ENCODE peak calls at places on chromosomes 2 and 18, in four cellular contexts. N is nephron progenitor cell, J is GM10248, S is cardiac fibroblast. R is an unnamed sample.

GRCh38 chr2:47067788-47068407 is 87.2 kb downstream of the STPG4 start:
- DNase-seq in N (no peak), S (no peak), J (no peak), R (no peak)

GRCh38 chr2:238887616-238888015 is 39.7 kb downstream of the TWIST2 start:
- DNase-seq in J (no peak), S (no peak), N (no peak), R (no peak)

GRCh38 chr2:45068643-45069140 is 59.4 kb upstream of the SIX2 start:
- DNase-seq in S (peak), J (no peak), N (no peak), R (no peak)

GRCh38 chr18:7414459-7414858 is 152.7 kb upstream of the PTPRM start:
- DNase-seq in J (no peak), S (peak), N (no peak), R (no peak)

GRCh38 chr2:19574788-19575260 is 216.4 kb upstream of the OSR1 start:
- DNase-seq in J (no peak), S (peak), N (peak), R (no peak)

GRCh38 chr2:236730393-236730792 is 160.8 kb downstream of the ACKR3 start:
- DNase-seq in N (no peak), J (no peak), S (no peak), R (no peak)

GRCh38 chr2:216161967-216162366 is 52.8 kb downstream of the XRCC5 start:
- DNase-seq in N (no peak), J (no peak), S (no peak), R (no peak)

GRCh38 chr2:38535404-38535744 is 67.4 kb downstream of the HNRNPLL start:
- DNase-seq in S (no peak), J (no peak), N (no peak), R (no peak)

GRCh38 chr2:220628252-220628651 is 943.9 kb downstream of the EPHA4 start:
- DNase-seq in J (no peak), N (no peak), S (no peak), R (no peak)

GRCh38 chr18:28511421-28511821 is 334.5 kb upstream of the CDH2 start:
- DNase-seq in N (no peak), J (no peak), S (peak), R (no peak)

GRCh38 chr2:33322099-33322498 is 154.3 kb upstream of the RASGRP3 start:
- DNase-seq in N (no peak), S (peak), J (no peak), R (no peak)

GRCh38 chr2:209511637-209512036 is 87.8 kb downstream of the MAP2 start:
- DNase-seq in N (no peak), J (no peak), S (no peak), R (no peak)

GRCh38 chr2:88751770-88752169 is 60.3 kb downstream of the RPIA start:
- DNase-seq in S (no peak), N (no peak), J (no peak), R (no peak)

GRCh38 chr2:753123-753522 is 75.9 kb upstream of the TMEM18 start:
- DNase-seq in S (no peak), N (no peak), J (no peak), R (no peak)

GRCh38 chr18:35983818-35984217 is 11.3 kb downstream of the RMP24 start:
- DNase-seq in N (no peak), S (peak), J (no peak), R (no peak)

GRCh38 chr18:60893331-60894114 is 439.7 kb upstream of the CDH20 start:
- DNase-seq in N (no peak), J (no peak), S (no peak), R (no peak)

GRCh38 chr18:36284671-36285295 is 12.7 kb upstream of the FHOD3 start:
- DNase-seq in S (peak), N (peak), J (peak), R (peak)

GRCh38 chr2:142974288-142975024 is 97.0 kb downstream of the KYNU start:
- DNase-seq in N (no peak), J (no peak), S (peak), R (no peak)

GRCh38 chr2:66452917-66453316 is 18.0 kb downstream of the MEIS1 start:
- DNase-seq in S (no peak), J (no peak), N (no peak), R (no peak)

GRCh38 chr2:6067089-6067488 is 374.9 kb downstream of the SOX11 start:
- DNase-seq in S (no peak), J (no peak), N (no peak), R (no peak)

GRCh38 chr2:125405816-125406215 is 1250.1 kb upstream of the GYPC start:
- DNase-seq in J (no peak), S (peak), N (no peak), R (no peak)

GRCh38 chr2:72131916-72132841 is 15.5 kb downstream of the CYP26B1 start:
- DNase-seq in S (no peak), N (no peak), J (no peak), R (no peak)

GRCh38 chr2:63163231-63163845 is 112.7 kb downstream of the OTX1 start:
- DNase-seq in J (no peak), S (no peak), N (no peak), R (no peak)

GRCh38 chr2:23387221-23387550 is 2.2 kb downstream of the KLHL29 start:
- DNase-seq in S (no peak), J (peak), N (no peak), R (no peak)

GRCh38 chr2:240637116-240637900 is 12.0 kb downstream of the GPR35 start:
- DNase-seq in J (no peak), N (no peak), S (no peak), R (no peak)

GRCh38 chr2:238914648-238915015 is 66.7 kb downstream of the TWIST2 start:
- DNase-seq in N (no peak), S (peak), J (no peak), R (no peak)

GRCh38 chr2:101463885-101464653 is 10.8 kb downstream of the RFX8 start:
- DNase-seq in S (peak), N (no peak), J (no peak), R (no peak)

GRCh38 chr2:100391735-100392515 is 25.5 kb downstream of the CHST10 start:
- DNase-seq in N (no peak), S (no peak), J (no peak), R (no peak)

DNA sequence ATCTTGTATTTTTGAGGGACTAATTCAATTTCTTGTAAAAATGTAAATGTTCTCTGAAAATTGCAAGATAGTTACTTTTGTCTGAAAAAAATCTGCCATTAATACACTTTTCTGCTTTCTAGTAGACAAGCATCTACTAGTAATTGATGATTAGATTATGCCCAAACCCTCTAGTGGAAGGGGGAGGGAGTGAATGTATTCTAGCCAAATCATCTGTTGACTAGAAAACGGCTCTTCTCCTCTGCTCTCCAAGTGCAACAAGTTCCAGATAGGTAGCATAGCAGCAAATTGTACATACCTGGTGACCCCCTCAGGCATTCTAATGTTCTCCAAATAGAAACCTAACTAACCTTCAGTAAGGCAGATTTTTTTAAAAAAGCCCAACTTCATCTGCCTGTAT is 58.6 kb downstream of the RELCH start:
- DNase-seq in J (no peak), S (no peak), N (no peak), R (no peak)
- TF ChIP-seq CTCF in J (no peak), S (no peak), N (no peak), R (peak)

GRCh38 chr18:59063912-59064311 is 75.8 kb upstream of the SEC11C start:
- DNase-seq in J (no peak), N (no peak), S (peak), R (no peak)

GRCh38 chr18:59068672-59069071 is 71.0 kb upstream of the SEC11C start:
- DNase-seq in N (no peak), J (no peak), S (no peak), R (no peak)

GRCh38 chr18:59065684-59066083 is 74.0 kb upstream of the SEC11C start:
- DNase-seq in S (no peak), N (no peak), J (no peak), R (no peak)

GRCh38 chr18:59070181-59070912 is 69.3 kb upstream of the SEC11C start:
- DNase-seq in S (peak), N (peak), J (peak), R (peak)

GRCh38 chr18:59067873-59068272 is 71.8 kb upstream of the SEC11C start:
- DNase-seq in J (no peak), S (peak), N (peak), R (no peak)
- TF ChIP-seq CTCF in J (peak), S (peak), N (peak), R (peak)

GRCh38 chr2:208269091-208269490 is 3.0 kb downstream of the PIKFYVE start:
- DNase-seq in N (no peak), S (no peak), J (no peak), R (no peak)
- TF ChIP-seq CTCF in N (no peak), S (peak), J (no peak), R (peak)

GRCh38 chr18:23538870-23539269 is 35.6 kb downstream of the RMC1 start:
- DNase-seq in J (no peak), S (no peak), N (no peak), R (no peak)
- TF ChIP-seq CTCF in J (no peak), S (no peak), N (no peak), R (no peak)

GRCh38 chr2:231612199-231613053 is 19.8 kb downstream of the TEX44 start:
- DNase-seq in J (peak), S (peak), N (peak), R (peak)

GRCh38 chr2:231614559-231615057 is 21.9 kb downstream of the TEX44 start:
- DNase-seq in J (peak), S (no peak), N (no peak), R (peak)

GRCh38 chr2:231615058-231615671 is 22.5 kb downstream of the TEX44 start:
- DNase-seq in N (peak), S (no peak), J (peak), R (no peak)

GRCh38 chr2:231613054-231613654 is 20.5 kb downstream of the TEX44 start:
- DNase-seq in J (no peak), S (peak), N (no peak), R (no peak)

GRCh38 chr2:231613655-231614558 is 21.2 kb downstream of the TEX44 start:
- DNase-seq in N (peak), J (peak), S (peak), R (peak)
- TF ChIP-seq CTCF in N (peak), J (peak), S (no peak), R (peak)

DNA sequence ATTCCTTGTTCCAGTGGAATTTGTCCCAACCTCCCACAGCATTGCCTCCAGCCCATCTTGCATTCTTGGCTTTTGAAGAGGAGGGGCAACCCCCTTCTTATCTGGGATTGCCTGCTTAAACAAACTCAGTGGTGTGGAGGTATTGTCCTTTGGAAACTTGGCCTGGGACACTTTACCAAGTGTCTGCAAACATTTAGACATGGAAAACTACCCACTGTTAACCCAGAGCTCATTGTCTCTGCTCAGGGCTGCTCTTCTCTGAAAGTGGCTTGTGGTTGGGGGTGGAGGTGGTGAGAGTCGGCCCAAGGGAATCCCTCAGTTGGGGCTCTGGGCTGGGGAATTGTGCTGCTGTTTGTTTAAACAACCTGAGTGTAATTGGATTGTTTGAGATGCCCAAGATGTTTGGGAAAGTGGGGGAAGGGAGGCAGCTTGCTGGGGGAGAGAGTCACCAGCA is 178.3 kb upstream of the GATA6 start:
- DNase-seq in J (no peak), S (no peak), N (no peak), R (no peak)
- TF ChIP-seq CTCF in J (no peak), S (no peak), N (no peak), R (no peak)

DNA sequence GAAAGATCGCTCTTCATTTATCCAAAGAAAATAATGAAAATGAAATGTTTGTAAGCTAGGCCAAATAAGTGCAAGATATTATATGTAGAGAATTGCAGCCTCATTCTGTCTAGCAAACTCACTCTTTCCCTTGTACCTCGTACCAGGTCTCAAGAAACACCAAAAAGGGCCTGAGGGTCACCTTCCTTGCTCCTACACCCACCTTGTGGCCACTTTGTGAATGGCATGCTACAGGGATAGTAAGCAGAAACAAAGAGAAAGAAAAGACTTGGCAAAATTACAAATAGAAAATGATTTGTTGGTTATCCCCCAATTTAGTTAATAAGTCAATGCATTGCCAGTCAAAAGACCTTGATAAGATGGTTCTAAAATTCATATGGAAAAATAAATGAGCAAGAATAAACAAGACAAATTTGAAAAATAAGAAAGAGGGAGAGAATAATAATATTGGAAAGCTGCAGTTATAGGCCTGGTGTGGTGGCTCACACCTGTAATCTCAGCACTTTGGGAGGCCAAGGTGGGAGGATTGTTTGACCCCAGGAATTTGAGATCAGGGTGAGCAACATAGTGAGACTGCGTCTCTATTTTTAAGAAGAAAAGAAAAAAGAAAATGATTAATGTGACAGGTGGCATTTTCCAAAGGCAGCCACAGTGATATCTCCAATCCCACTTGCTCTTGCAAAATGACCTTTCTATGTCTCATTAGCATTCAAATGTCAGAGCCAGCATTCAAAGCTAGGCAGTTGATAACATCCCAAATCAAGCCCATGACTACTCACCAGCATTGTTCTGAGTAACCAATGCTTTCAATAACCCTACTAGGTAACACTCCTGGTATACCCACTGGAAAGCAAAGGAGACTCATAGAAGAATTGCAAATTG is 38.8 kb upstream of the BMP10 start:
- DNase-seq in N (peak), S (peak), J (peak), R (peak)
- TF ChIP-seq CTCF in N (peak), S (peak), J (peak), R (peak)

DNA sequence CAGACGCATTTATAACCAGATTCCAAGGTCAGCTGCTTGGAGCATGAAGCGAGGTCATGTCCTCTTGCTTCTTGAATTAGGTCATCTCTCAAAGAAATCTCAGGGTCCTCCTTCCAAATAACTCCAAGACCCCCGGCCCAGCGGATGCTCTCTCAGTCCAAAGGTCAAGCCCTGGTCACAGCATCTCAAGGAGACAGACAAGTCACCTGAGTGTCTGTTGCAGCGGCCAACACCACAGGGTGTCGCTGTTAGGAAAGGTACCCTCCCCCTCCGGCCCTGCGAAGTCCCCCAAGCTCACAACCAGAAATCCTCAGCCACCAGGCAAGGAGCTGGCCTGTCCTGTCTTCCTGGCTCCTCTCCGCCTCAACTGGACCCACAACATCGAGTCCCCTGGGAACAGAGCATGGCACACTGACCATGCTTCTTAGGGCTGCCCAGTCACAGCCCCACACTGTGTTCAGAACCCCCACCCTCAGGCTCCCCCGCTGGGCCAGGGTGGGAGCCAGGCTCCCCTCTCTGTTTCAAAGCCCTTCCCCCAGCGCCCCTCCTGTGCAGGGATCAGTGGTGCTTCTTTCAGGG is 68.0 kb upstream of the ASAP2 start:
- DNase-seq in N (peak), S (no peak), J (no peak), R (no peak)
- TF ChIP-seq CTCF in N (peak), S (peak), J (peak), R (no peak)

R was measured in GM13977.